ENCODE peak calls at places on chromosome 22, in six cellular contexts. Q is dorsolateral prefrontal cortex; X is NCI-H1417 treated with DMSO at 0.1 percent for 48 hours; V is stimulated activated CD8-positive, alpha-beta memory T cell treated with anti-CD3 and anti-CD28 coated beads, Interleukin-7, amount 100 ng/mL, for 24 hours; D is NCI-H1105; B is COR-L47. C is an unnamed sample.

GRCh38 chr22:27323646-27324045 is 477.9 kb downstream of the MN1 start:
- DNase-seq in B (no peak), V (no peak), X (no peak), Q (no peak), D (no peak), C (no peak)

GRCh38 chr22:50206599-50206998 is 5.8 kb downstream of the SELENOO start:
- DNase-seq in Q (no peak), V (no peak), D (no peak), B (no peak), X (no peak), C (peak)

GRCh38 chr22:48827904-48828555 is 999.6 kb downstream of the BRD1 start:
- DNase-seq in D (peak), V (no peak), Q (no peak), B (no peak), X (no peak), C (no peak)

GRCh38 chr22:50703726-50704509 is 31.3 kb downstream of the SHANK3 start:
- DNase-seq in B (no peak), V (no peak), Q (no peak), D (no peak), X (no peak), C (no peak)

GRCh38 chr22:31192513-31192912 is 19.6 kb upstream of the LIMK2 start:
- DNase-seq in B (no peak), Q (no peak), D (no peak), X (no peak), V (no peak), C (peak)

GRCh38 chr22:39151329-39151975 is 1.0 kb downstream of the CBX7 start:
- DNase-seq in Q (no peak), V (no peak), D (no peak), B (no peak), X (no peak), C (no peak)

GRCh38 chr22:29072193-29072978 is 449 bp upstream of the KREMEN1 start:
- DNase-seq in B (peak), D (peak), V (peak), X (no peak), Q (peak), C (peak)

GRCh38 chr22:45240137-45240809 is 421 bp downstream of the KIAA0930 start:
- DNase-seq in X (no peak), B (no peak), Q (no peak), V (no peak), D (no peak), C (no peak)

GRCh38 chr22:21867528-21868266 is at the start of gene MAPK1:
- DNase-seq in D (peak), V (peak), X (peak), Q (peak), B (peak), C (peak)

GRCh38 chr22:16915711-16916110 is 90.5 kb upstream of the XKR3 start:
- DNase-seq in B (no peak), V (no peak), D (no peak), Q (no peak), X (no peak), C (no peak)

C was measured in foreskin fibroblast.